ENCODE peak calls at places on chromosomes 16 and 17, in eight cellular contexts. X is Calu3, Z is neural crest cell, P is fibroblast of the aortic adventitia, T is pancreas, J is breast epithelium, U is ascending aorta, M is cardiac fibroblast. Q is an unnamed sample.

GRCh38 chr16:65384441-65384840 is 262.6 kb upstream of the CDH11 start:
- DNase-seq in X (no peak), Z (no peak), P (peak; percentile 19), T (no peak), J (no peak), U (no peak), M (no peak), Q (no peak)

GRCh38 chr16:23125277-23125676 is 24.0 kb downstream of the USP31 start:
- DNase-seq in X (no peak), Z (no peak), P (no peak), T (no peak), J (no peak), U (no peak), M (peak; percentile 20), Q (no peak)

GRCh38 chr16:46857261-46857962 is 26.4 kb upstream of the C16orf87 start:
- DNase-seq in X (peak; percentile 30), Z (peak; percentile 7), P (peak; percentile 61), T (peak; percentile 47), J (no peak), U (no peak), M (peak; percentile 49), Q (no peak)

GRCh38 chr16:16805809-16806208 is 426.9 kb downstream of the NPIPA7 start:
- DNase-seq in X (no peak), Z (no peak), P (no peak), T (no peak), J (no peak), U (no peak), M (no peak), Q (no peak)

GRCh38 chr17:55288356-55289105 is 23.8 kb downstream of the HLF start:
- DNase-seq in X (no peak), Z (no peak), P (no peak), T (no peak), J (no peak), U (no peak), M (no peak), Q (no peak)

GRCh38 chr17:18257747-18258355 is 687 bp downstream of the FLII start:
- DNase-seq in X (peak; percentile 66), Z (no peak), P (peak; percentile 56), T (peak; percentile 84), J (peak; percentile 77), U (peak; percentile 72), M (peak; percentile 62), Q (no peak)

GRCh38 chr16:71459510-71459909 is 2.5 kb downstream of the ZNF23 start:
- DNase-seq in X (no peak), Z (no peak), P (no peak), T (no peak), J (no peak), U (no peak), M (no peak), Q (no peak)

GRCh38 chr17:12020595-12021590 is at the start of gene MAP2K4:
- DNase-seq in X (peak; percentile 91), Z (peak; percentile 94), P (peak; percentile 78), T (peak; percentile 96), J (peak; percentile 95), U (peak; percentile 58), M (peak; percentile 93), Q (peak; percentile 98)

GRCh38 chr16:48272837-48273421 is 25.6 kb upstream of the ABCC11 start:
- DNase-seq in X (no peak), Z (no peak), P (peak; percentile 63), T (no peak), J (no peak), U (no peak), M (no peak), Q (no peak)

GRCh38 chr17:7856081-7856791 is 1.1 kb downstream of the NAA38 start:
- DNase-seq in X (no peak), Z (peak; percentile 25), P (peak; percentile 46), T (peak; percentile 66), J (no peak), U (no peak), M (peak; percentile 81), Q (no peak)

GRCh38 chr16:70754874-70755600 is 45.9 kb downstream of the VAC14 start:
- DNase-seq in X (no peak), Z (no peak), P (no peak), T (no peak), J (no peak), U (no peak), M (no peak), Q (no peak)

GRCh38 chr16:48405153-48405552 is 19.9 kb upstream of the SIAH1 start:
- DNase-seq in X (no peak), Z (no peak), P (no peak), T (no peak), J (no peak), U (no peak), M (no peak), Q (no peak)

GRCh38 chr16:30527635-30528178 is 1.3 kb upstream of the ZNF768 start:
- DNase-seq in X (no peak), Z (no peak), P (no peak), T (no peak), J (peak; percentile 79), U (no peak), M (no peak), Q (no peak)

GRCh38 chr16:8863594-8864424 is 5.0 kb downstream of the CARHSP1 start:
- DNase-seq in X (peak; percentile 84), Z (no peak), P (no peak), T (peak; percentile 87), J (no peak), U (no peak), M (no peak), Q (no peak)
- TF ChIP-seq CTCF in X (peak; percentile 30), Z (no peak), P (no peak), T (no peak), J (no peak), U (no peak), M (no peak), Q (no peak)

DNA sequence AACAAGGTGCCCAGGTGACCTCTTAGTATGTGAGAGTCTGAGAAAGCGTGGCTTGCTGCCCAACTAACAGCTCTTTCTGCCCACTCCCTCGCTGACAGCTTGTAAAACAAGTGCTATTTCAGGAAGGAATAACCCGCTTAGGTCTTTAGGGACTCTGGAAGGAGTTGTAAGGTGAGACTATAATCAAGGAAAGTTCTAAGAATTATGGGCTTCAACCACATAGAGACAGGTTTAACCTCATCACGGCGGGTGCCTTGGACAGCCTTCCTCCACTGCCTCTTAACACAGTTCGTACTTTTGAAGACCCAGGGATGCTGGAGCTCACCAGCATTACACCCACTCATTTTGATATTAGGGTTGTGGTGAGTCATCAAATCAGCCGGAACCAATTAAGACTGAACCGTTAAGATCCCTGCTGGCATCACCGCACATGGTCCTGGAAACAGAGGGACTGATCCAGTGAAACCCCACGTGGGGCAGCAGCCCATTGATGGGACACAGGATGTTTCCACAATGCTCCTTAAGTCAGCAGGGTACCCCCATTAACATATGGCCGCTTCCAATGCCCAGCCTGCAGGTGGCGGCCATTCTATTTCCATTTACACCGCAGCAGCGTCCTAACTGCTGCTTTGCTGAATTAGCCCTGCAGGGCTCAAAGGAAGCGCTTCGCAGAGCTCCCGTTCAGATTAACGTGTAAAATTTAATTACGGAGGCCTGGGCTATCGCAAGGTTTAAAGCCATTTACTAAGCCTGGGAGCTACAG is 176.6 kb upstream of the SDK2 start:
- DNase-seq in X (no peak), Z (peak; percentile 18), P (no peak), T (no peak), J (no peak), U (no peak), M (peak; percentile 10), Q (no peak)
- TF ChIP-seq CTCF in X (no peak), Z (peak; percentile 50), P (no peak), T (no peak), J (no peak), U (no peak), M (no peak), Q (peak; percentile 10)

GRCh38 chr17:953767-954166 is 25.8 kb downstream of the NXN start:
- DNase-seq in X (no peak), Z (no peak), P (no peak), T (no peak), J (no peak), U (no peak), M (no peak), Q (no peak)

GRCh38 chr17:954431-955164 is 25.0 kb downstream of the NXN start:
- DNase-seq in X (no peak), Z (no peak), P (peak; percentile 37), T (no peak), J (no peak), U (no peak), M (peak; percentile 56), Q (no peak)

GRCh38 chr17:958712-959451 is 20.7 kb downstream of the NXN start:
- DNase-seq in X (no peak), Z (no peak), P (no peak), T (peak; percentile 17), J (no peak), U (no peak), M (no peak), Q (no peak)

GRCh38 chr17:957856-958421 is 21.6 kb downstream of the NXN start:
- DNase-seq in X (no peak), Z (no peak), P (no peak), T (peak; percentile 6), J (no peak), U (no peak), M (no peak), Q (no peak)

DNA sequence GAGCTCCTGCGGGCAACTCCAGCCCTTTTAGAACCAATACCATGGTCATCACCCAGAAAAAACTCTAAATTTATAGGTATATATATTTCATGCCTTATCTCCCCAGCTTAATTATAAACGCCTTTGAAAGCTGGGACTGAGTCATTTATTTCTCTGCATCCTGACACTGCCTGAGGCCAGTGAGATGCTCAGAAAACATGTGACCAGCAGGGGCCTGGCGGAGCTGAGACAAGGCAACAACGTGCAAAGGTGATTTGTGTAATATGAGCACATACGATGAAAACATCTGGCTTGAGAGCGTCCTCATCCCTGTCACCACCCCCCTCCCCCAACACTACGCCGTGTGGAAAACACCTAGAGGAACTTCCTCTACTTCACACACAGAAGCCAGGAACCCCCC is 22.7 kb downstream of the NXN start:
- DNase-seq in X (no peak), Z (no peak), P (no peak), T (peak; percentile 4), J (no peak), U (no peak), M (no peak), Q (no peak)
- TF ChIP-seq CTCF in X (no peak), Z (no peak), P (no peak), T (no peak), J (no peak), U (no peak), M (no peak), Q (no peak)

GRCh38 chr17:60599220-60599619 is 773 bp upstream of the PPM1D start:
- DNase-seq in X (no peak), Z (no peak), P (no peak), T (no peak), J (no peak), U (no peak), M (no peak), Q (no peak)

GRCh38 chr17:60598001-60598736 is 1.8 kb upstream of the PPM1D start:
- DNase-seq in X (no peak), Z (no peak), P (no peak), T (no peak), J (no peak), U (no peak), M (no peak), Q (no peak)

GRCh38 chr17:60600490-60601431 is 768 bp downstream of the PPM1D start:
- DNase-seq in X (peak; percentile 82), Z (peak; percentile 66), P (peak; percentile 88), T (peak; percentile 70), J (peak; percentile 65), U (peak; percentile 37), M (peak; percentile 89), Q (peak; percentile 90)

GRCh38 chr17:60601443-60602384 is 1.7 kb downstream of the PPM1D start:
- DNase-seq in X (peak; percentile 61), Z (peak; percentile 35), P (peak; percentile 91), T (peak; percentile 39), J (no peak), U (no peak), M (peak; percentile 90), Q (no peak)

GRCh38 chr17:60599620-60600489 is at the start of gene PPM1D:
- DNase-seq in X (peak; percentile 96), Z (peak; percentile 98), P (peak; percentile 99), T (peak; percentile 99), J (peak; percentile 99), U (peak; percentile 94), M (peak; percentile 100), Q (peak; percentile 100)
- TF ChIP-seq CTCF in X (no peak), Z (peak; percentile 24), P (no peak), T (no peak), J (peak; percentile 41), U (no peak), M (no peak), Q (no peak)

Q was measured in osteocyte.